ENCODE peak calls at places on chromosomes 3 and 15, in nine cellular contexts. E is stomach, M is HepG2, Q is esophagus muscularis mucosa, P is A549, H is ovary, D is H1, T is tibial nerve, J is sigmoid colon. N is an unnamed sample.

GRCh38 chr3:158845748-158846350 is 44.0 kb downstream of the MFSD1 start:
- DNase-seq in E (no peak), M (peak; percentile 41), Q (no peak), P (peak; percentile 49), H (no peak), D (no peak), T (peak; percentile 18), J (no peak), N (no peak)

GRCh38 chr15:27358751-27359434 is 387.9 kb downstream of the GABRG3 start:
- DNase-seq in E (no peak), M (peak; percentile 5), Q (peak; percentile 64), P (peak; percentile 16), H (no peak), D (peak; percentile 90), T (no peak), J (no peak), N (no peak)

GRCh38 chr3:28134792-28135375 is 106.5 kb upstream of the CMC1 start:
- DNase-seq in E (no peak), M (peak; percentile 83), Q (no peak), P (no peak), H (no peak), D (no peak), T (no peak), J (no peak), N (no peak)

GRCh38 chr15:63860161-63860954 is 26.6 kb upstream of the HERC1 start:
- DNase-seq in E (no peak), M (no peak), Q (no peak), P (no peak), H (no peak), D (no peak), T (no peak), J (no peak), N (no peak)

GRCh38 chr3:11499144-11499543 is 144.6 kb downstream of the VGLL4 start:
- DNase-seq in E (no peak), M (peak; percentile 15), Q (no peak), P (peak; percentile 11), H (no peak), D (no peak), T (peak; percentile 51), J (no peak), N (no peak)

GRCh38 chr3:17411157-17411877 is 331.1 kb downstream of the TBC1D5 start:
- DNase-seq in E (no peak), M (no peak), Q (no peak), P (no peak), H (no peak), D (no peak), T (no peak), J (no peak), N (no peak)

GRCh38 chr3:146493221-146493620 is 23.9 kb upstream of the PLSCR2 start:
- DNase-seq in E (no peak), M (no peak), Q (no peak), P (no peak), H (no peak), D (no peak), T (no peak), J (no peak), N (no peak)

GRCh38 chr3:113910966-113911365 is 36.8 kb upstream of the ZDHHC23 start:
- DNase-seq in E (no peak), M (no peak), Q (no peak), P (no peak), H (no peak), D (no peak), T (no peak), J (no peak), N (no peak)

GRCh38 chr3:101722394-101723173 is 1.8 kb upstream of the CEP97 start:
- DNase-seq in E (no peak), M (no peak), Q (no peak), P (no peak), H (peak; percentile 36), D (no peak), T (no peak), J (no peak), N (no peak)

GRCh38 chr3:195078891-195079440 is 192.0 kb downstream of the XXYLT1 start:
- DNase-seq in E (no peak), M (no peak), Q (no peak), P (no peak), H (no peak), D (no peak), T (no peak), J (no peak), N (no peak)

GRCh38 chr3:48656061-48656840 is 6.4 kb downstream of the CELSR3 start:
- DNase-seq in E (peak; percentile 78), M (peak; percentile 35), Q (peak; percentile 93), P (peak; percentile 81), H (peak; percentile 89), D (peak; percentile 97), T (peak; percentile 66), J (peak; percentile 89), N (peak; percentile 91)

GRCh38 chr3:105598047-105598796 is 231.5 kb downstream of the ALCAM start:
- DNase-seq in E (no peak), M (no peak), Q (no peak), P (peak; percentile 42), H (no peak), D (no peak), T (no peak), J (no peak), N (no peak)

GRCh38 chr3:87167634-87168456 is 59.3 kb upstream of the CHMP2B start:
- DNase-seq in E (no peak), M (peak; percentile 31), Q (no peak), P (peak; percentile 65), H (no peak), D (no peak), T (peak; percentile 62), J (no peak), N (no peak)

GRCh38 chr3:38151667-38152265 is 13.3 kb downstream of the MYD88 start:
- DNase-seq in E (peak; percentile 51), M (no peak), Q (no peak), P (peak; percentile 51), H (no peak), D (no peak), T (no peak), J (no peak), N (no peak)
- TF ChIP-seq EP300 in E (no peak), M (no peak), Q (no peak), P (no peak), H (no peak), D (no peak), T (no peak), J (no peak), N (no peak)

DNA sequence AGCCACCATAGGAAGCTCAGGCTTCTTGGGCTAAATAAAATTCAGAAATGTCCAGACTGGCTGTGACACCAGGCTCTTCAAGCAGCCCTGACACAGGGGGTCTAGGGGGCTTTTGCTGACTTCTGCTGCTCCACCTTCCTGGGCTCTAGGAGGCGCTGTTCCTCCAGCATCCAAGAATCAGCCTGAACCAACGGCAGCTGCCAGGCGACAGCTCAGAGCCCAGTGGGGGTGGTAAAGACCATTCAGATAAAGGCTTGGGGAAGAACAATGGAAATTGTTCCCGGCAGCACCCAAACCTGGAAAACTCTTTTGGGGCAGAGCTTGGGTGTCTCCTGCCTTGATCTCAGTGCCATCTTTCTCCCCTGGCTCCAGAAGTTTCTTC is 21.6 kb upstream of the PSTPIP1 start:
- DNase-seq in E (no peak), M (peak; percentile 12), Q (no peak), P (peak; percentile 45), H (no peak), D (peak; percentile 85), T (no peak), J (no peak), N (no peak)
- TF ChIP-seq EP300 in E (no peak), M (no peak), Q (no peak), P (no peak), H (no peak), D (no peak), T (no peak), J (no peak), N (no peak)

GRCh38 chr3:15754047-15754446 is 43.7 kb downstream of the ANKRD28 start:
- DNase-seq in E (no peak), M (no peak), Q (no peak), P (peak; percentile 47), H (no peak), D (no peak), T (no peak), J (no peak), N (no peak)

GRCh38 chr3:15755181-15755580 is 42.6 kb downstream of the ANKRD28 start:
- DNase-seq in E (no peak), M (no peak), Q (no peak), P (no peak), H (no peak), D (no peak), T (no peak), J (no peak), N (no peak)

GRCh38 chr3:15750879-15751278 is 46.9 kb downstream of the ANKRD28 start:
- DNase-seq in E (no peak), M (no peak), Q (no peak), P (no peak), H (no peak), D (no peak), T (no peak), J (no peak), N (no peak)

GRCh38 chr3:15755780-15756179 is 42.0 kb downstream of the ANKRD28 start:
- DNase-seq in E (no peak), M (no peak), Q (no peak), P (no peak), H (no peak), D (no peak), T (no peak), J (no peak), N (no peak)

GRCh38 chr3:15753056-15753710 is 44.6 kb downstream of the ANKRD28 start:
- DNase-seq in E (peak; percentile 42), M (peak; percentile 25), Q (no peak), P (peak; percentile 63), H (no peak), D (no peak), T (no peak), J (no peak), N (no peak)
- TF ChIP-seq EP300 in E (no peak), M (no peak), Q (no peak), P (peak; percentile 32), H (no peak), D (no peak), T (peak; percentile 46), J (no peak), N (no peak)

DNA sequence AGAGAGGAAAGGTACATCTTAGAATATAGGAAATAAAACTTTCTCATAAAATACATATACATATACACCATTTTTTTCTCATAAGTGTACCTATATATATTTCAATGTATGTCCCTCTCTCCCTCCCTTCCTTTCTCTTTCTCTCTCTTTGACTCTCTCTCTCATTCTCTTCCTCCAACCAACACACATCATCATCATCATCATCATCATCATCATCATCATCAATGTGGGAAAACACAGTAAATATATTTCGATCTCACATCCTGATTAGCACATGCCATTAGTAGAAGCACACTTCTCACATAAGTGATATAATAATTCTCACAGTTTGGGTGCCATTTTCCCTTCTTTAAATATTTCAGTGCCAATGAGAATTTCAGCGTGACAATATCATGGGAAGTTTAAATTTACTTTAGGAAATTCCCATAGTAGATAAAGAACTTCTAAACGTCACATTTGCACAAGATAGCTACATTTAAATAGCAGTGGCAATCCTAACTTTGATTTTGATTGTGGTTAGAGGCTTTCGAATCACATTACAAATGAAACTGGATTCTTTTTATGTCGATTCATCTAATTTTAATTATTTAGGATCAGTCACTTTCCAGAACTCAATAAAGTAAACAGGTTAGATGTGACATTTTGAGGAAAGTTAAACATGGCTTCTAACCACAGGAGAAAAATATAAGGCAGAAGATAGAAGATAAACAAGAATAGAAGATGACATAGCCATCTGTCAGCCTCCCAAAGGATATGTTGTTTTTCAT is 33.0 kb upstream of the ACTC1 start:
- DNase-seq in E (no peak), M (no peak), Q (no peak), P (no peak), H (no peak), D (no peak), T (no peak), J (no peak), N (no peak)
- TF ChIP-seq EP300 in E (no peak), M (no peak), Q (no peak), P (no peak), H (no peak), D (no peak), T (no peak), J (no peak), N (no peak)

GRCh38 chr15:65952425-65953053 is 83.2 kb downstream of the RAB11A start:
- DNase-seq in E (no peak), M (peak; percentile 11), Q (no peak), P (peak; percentile 58), H (peak; percentile 24), D (peak; percentile 74), T (no peak), J (no peak), N (no peak)
- TF ChIP-seq EP300 in E (no peak), M (no peak), Q (no peak), P (no peak), H (no peak), D (no peak), T (no peak), J (no peak), N (no peak)